ENCODE peak calls at places on chromosomes 3 and 15, in six cellular contexts. P is upper lobe of right lung; X is posterior vena cava; A is HL-60; E is naive thymus-derived CD4-positive, alpha-beta T cell; N is M059J. B is an unnamed sample.

GRCh38 chr3:126558336-126559071 is at the start of gene C3orf22:
- DNase-seq in P (peak; percentile 41), X (peak; percentile 65), A (no peak), E (peak; percentile 7), N (no peak), B (peak; percentile 76)

GRCh38 chr15:23074684-23075083 is 35.3 kb upstream of the TUBGCP5 start:
- DNase-seq in P (no peak), X (no peak), A (peak; percentile 69), E (no peak), N (peak; percentile 18), B (no peak)

GRCh38 chr3:1195922-1196321 is 103.1 kb downstream of the CNTN6 start:
- DNase-seq in P (no peak), X (no peak), A (no peak), E (no peak), N (peak; percentile 13), B (no peak)

GRCh38 chr3:35565048-35565447 is 74.3 kb upstream of the ARPP21 start:
- DNase-seq in P (no peak), X (no peak), A (no peak), E (no peak), N (no peak), B (no peak)

GRCh38 chr3:124428372-124429128 is 301.7 kb upstream of the UMPS start:
- DNase-seq in P (no peak), X (no peak), A (no peak), E (no peak), N (peak; percentile 89), B (no peak)

GRCh38 chr3:126551066-126551838 is 7.5 kb downstream of the C3orf22 start:
- DNase-seq in P (peak; percentile 54), X (peak; percentile 70), A (no peak), E (peak; percentile 7), N (no peak), B (peak; percentile 81)

GRCh38 chr3:182671942-182672341 is 121.4 kb upstream of the ATP11B start:
- DNase-seq in P (no peak), X (no peak), A (no peak), E (no peak), N (peak; percentile 30), B (no peak)

GRCh38 chr3:54309601-54310000 is 187.2 kb downstream of the CACNA2D3 start:
- DNase-seq in P (no peak), X (no peak), A (no peak), E (no peak), N (no peak), B (no peak)

GRCh38 chr3:31634485-31634884 is 101.8 kb downstream of the STT3B start:
- DNase-seq in P (no peak), X (no peak), A (no peak), E (no peak), N (peak; percentile 85), B (no peak)